ENCODE peak calls at places on chromosomes 13 and 19, in six cellular contexts. E is cardiac muscle cell; V is tibial artery; P is CD4-positive, alpha-beta memory T cell; I is PC-3; J is mesendoderm. Z is an unnamed sample. For H3K36me3, the result is how much of the 10 kb centered on the place peaks cover.

GRCh38 chr13:92054389-92054788 is 656.0 kb downstream of the GPC5 start:
- DNase-seq in E (no peak), V (no peak), P (no peak), I (no peak), J (no peak), Z (no peak)

GRCh38 chr19:7450243-7451223 is 38.3 kb downstream of the PEX11G start:
- DNase-seq in E (no peak), V (no peak), P (no peak), I (peak), J (peak), Z (no peak)

GRCh38 chr13:113744197-113745000 is 14.6 kb upstream of the TMEM255B start:
- DNase-seq in E (no peak), V (no peak), P (no peak), I (no peak), J (no peak), Z (no peak)

GRCh38 chr13:92530364-92530763 is 696.2 kb upstream of the GPC6 start:
- DNase-seq in E (no peak), V (no peak), P (no peak), I (no peak), J (no peak), Z (no peak)

GRCh38 chr13:73385848-73386247 is 327.0 kb downstream of the KLF5 start:
- DNase-seq in E (no peak), V (no peak), P (no peak), I (no peak), J (no peak), Z (no peak)

GRCh38 chr19:58229255-58229639 is 533 bp downstream of the ZNF544 start:
- DNase-seq in E (peak), V (no peak), P (peak), I (peak), J (peak), Z (no peak)

GRCh38 chr13:112722433-112723250 is 32.8 kb downstream of the ATP11A start:
- DNase-seq in E (peak), V (no peak), P (no peak), I (peak), J (peak), Z (no peak)

GRCh38 chr19:13906525-13906904 is 514 bp downstream of the CC2D1A start:
- DNase-seq in E (no peak), V (no peak), P (peak), I (peak), J (no peak), Z (no peak)

DNA sequence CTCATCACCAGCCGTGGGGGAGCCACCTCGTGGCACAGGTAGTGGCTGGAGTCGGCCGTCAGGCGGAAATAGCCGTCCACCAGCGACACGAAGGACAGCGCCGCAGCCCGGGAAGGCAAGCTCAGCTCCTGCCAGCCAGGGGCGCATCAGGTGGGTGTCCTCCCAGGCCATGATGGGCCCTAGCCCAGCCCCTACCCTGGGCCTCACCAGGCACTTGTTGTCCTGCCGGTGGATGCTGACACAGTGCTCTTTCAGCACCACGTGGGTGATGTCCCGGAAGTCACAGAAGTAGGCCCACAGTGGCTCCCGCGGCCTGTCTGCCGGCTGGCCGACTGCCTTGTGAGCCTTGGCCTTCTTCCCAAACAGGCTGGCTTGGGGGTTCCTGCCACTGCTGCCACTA is 15.7 kb downstream of the TYK2 start:
- DNase-seq in E (no peak), V (no peak), P (no peak), I (no peak), J (no peak), Z (no peak)
- H3K36me3 ChIP-seq in E (under half), V (half or more), P (half or more), I (half or more), J (under half), Z (half or more)

GRCh38 chr13:111604087-111604486 is 283.6 kb downstream of the TEX29 start:
- DNase-seq in E (no peak), V (no peak), P (no peak), I (no peak), J (peak), Z (no peak)
- H3K36me3 ChIP-seq in E (under half), V (under half), P (under half), I (under half), J (under half), Z (under half)

GRCh38 chr19:653425-653824 is 9.6 kb downstream of the RNF126 start:
- DNase-seq in E (no peak), V (no peak), P (no peak), I (no peak), J (no peak), Z (no peak)
- H3K36me3 ChIP-seq in E (under half), V (half or more), P (under half), I (under half), J (under half), Z (half or more)

GRCh38 chr19:18904334-18905057 is 8.5 kb upstream of the CERS1 start:
- DNase-seq in E (no peak), V (no peak), P (peak), I (no peak), J (no peak), Z (no peak)

GRCh38 chr19:18905520-18906236 is 9.7 kb upstream of the CERS1 start:
- DNase-seq in E (no peak), V (no peak), P (peak), I (no peak), J (no peak), Z (no peak)

GRCh38 chr19:18906605-18907519 is 10.9 kb upstream of the CERS1 start:
- DNase-seq in E (no peak), V (peak), P (peak), I (no peak), J (no peak), Z (no peak)

GRCh38 chr19:18903146-18904056 is 7.4 kb upstream of the CERS1 start:
- DNase-seq in E (no peak), V (no peak), P (peak), I (no peak), J (no peak), Z (no peak)

GRCh38 chr19:18905058-18905456 is 9.1 kb upstream of the CERS1 start:
- DNase-seq in E (no peak), V (peak), P (peak), I (no peak), J (no peak), Z (no peak)
- H3K36me3 ChIP-seq in E (under half), V (half or more), P (under half), I (under half), J (under half), Z (half or more)

DNA sequence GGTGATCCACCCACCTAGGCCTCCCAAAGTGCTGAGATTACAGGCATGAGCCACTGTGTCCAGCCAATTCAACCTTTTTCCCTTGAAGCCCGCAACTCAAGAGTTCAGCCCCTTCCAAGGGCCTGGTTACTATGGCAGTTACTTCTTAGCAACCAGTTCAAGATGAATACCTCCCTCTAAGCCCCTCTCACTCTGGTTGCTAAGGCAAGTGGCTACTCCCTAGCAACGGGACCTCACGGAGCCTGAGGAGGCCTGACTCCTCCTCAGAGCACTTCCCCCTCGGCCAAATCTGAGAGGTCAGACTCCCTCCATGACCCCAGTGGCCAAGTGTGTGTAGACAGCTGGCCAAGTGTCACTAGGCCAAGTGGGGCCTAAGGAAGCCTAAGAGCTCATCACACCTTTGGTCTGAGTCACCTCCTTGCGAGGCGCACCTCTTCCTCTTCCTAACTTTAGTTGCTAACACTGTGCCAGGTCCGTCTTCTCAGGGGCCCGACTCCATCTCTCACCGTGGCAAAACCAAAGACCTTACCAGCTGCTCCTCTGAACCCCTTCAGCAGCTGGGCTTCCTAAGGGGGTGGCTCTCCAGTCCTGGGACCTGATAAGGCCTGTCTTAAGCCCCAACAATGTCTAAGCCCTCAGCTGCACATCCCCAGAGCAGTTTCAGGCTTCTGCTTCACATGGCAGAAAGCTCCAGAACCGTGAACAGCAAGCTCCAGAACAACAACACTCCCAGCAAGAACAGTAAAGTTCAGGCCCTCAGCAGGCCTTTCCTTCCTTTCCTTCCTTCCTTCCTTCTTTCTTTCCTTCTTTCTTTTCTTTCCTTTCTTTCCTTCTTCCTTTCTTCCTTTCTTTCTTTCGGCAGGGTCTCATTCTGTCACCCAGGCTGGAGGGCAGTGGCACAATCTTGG is 9.6 kb downstream of the CD37 start:
- DNase-seq in E (no peak), V (no peak), P (no peak), I (no peak), J (peak), Z (no peak)
- H3K36me3 ChIP-seq in E (half or more), V (half or more), P (under half), I (half or more), J (under half), Z (under half)

GRCh38 chr13:37009692-37010091 is 9.1 kb downstream of the EXOSC8 start:
- DNase-seq in E (no peak), V (no peak), P (no peak), I (no peak), J (no peak), Z (no peak)
- H3K36me3 ChIP-seq in E (half or more), V (half or more), P (half or more), I (under half), J (under half), Z (half or more)

DNA sequence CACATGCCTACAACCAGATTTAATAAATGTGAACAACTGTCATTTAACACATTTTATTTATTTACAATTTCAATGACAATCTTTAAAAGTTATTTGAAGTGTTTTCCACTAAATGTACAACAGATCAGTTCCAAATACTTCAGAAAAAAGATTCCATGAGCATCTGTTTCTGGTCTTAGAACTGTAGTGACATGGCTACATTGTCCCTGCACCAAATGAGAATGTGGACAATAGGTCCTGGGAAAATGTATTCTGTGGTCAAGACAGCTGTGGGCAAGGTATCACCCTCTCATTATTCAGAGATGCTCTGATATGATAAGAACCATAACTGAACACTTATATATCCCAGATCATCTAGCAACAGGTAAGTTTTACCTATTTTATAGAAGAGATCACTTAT is 43.7 kb downstream of the ELF1 start:
- DNase-seq in E (no peak), V (no peak), P (no peak), I (peak), J (no peak), Z (no peak)
- H3K36me3 ChIP-seq in E (under half), V (under half), P (under half), I (under half), J (under half), Z (under half)